ENCODE peak calls at places on chromosomes 5 and 9, in eight cellular contexts. T is transverse colon, B is GM12878, Z is prostate gland, C is vagina, W is Panc1, J is stomach, H is sigmoid colon. D is an unnamed sample.

GRCh38 chr5:147445951-147446350 is 63.9 kb downstream of the DPYSL3 start:
- DNase-seq in H (no peak), J (no peak), W (no peak), B (no peak), T (no peak), C (no peak), Z (no peak), D (no peak)

GRCh38 chr9:69535911-69536310 is 136.3 kb downstream of the APBA1 start:
- DNase-seq in W (no peak), Z (no peak), B (no peak), C (no peak), T (no peak), H (no peak), J (no peak), D (no peak)

GRCh38 chr5:87300176-87300575 is 32.5 kb downstream of the RASA1 start:
- DNase-seq in W (no peak), C (no peak), J (no peak), T (no peak), H (no peak), Z (no peak), B (no peak), D (no peak)

GRCh38 chr9:2622361-2623045 is 916 bp downstream of the VLDLR start:
- DNase-seq in J (peak; percentile 32), B (no peak), C (no peak), T (peak; percentile 11), H (peak; percentile 63), W (no peak), Z (no peak), D (peak; percentile 89)

GRCh38 chr5:116176124-116176523 is 91.3 kb downstream of the COMMD10 start:
- DNase-seq in C (no peak), H (no peak), Z (no peak), W (no peak), B (no peak), J (no peak), T (no peak), D (no peak)

GRCh38 chr5:134510970-134511795 is 14.3 kb upstream of the JADE2 start:
- DNase-seq in J (no peak), H (no peak), W (no peak), T (no peak), C (no peak), B (no peak), Z (no peak), D (no peak)

GRCh38 chr5:127863610-127864395 is 160.6 kb downstream of the CCDC192 start:
- DNase-seq in W (no peak), J (no peak), H (no peak), C (no peak), B (no peak), Z (no peak), T (no peak), D (no peak)

GRCh38 chr5:7518947-7519560 is 123.1 kb downstream of the ADCY2 start:
- DNase-seq in T (no peak), W (no peak), H (no peak), C (no peak), J (no peak), Z (no peak), B (no peak), D (no peak)

GRCh38 chr9:92714016-92714415 is 44.1 kb upstream of the IPPK start:
- DNase-seq in T (no peak), B (no peak), H (no peak), W (no peak), J (no peak), C (no peak), Z (no peak), D (no peak)

GRCh38 chr5:147688965-147689364 is 93.6 kb downstream of the JAKMIP2 start:
- DNase-seq in J (peak; percentile 50), B (no peak), W (no peak), T (peak; percentile 15), Z (peak; percentile 5), H (peak; percentile 88), C (no peak), D (peak; percentile 36)

GRCh38 chr5:67648201-67648671 is 451.6 kb upstream of the CD180 start:
- DNase-seq in B (no peak), Z (peak; percentile 92), W (no peak), J (peak; percentile 30), H (peak; percentile 98), C (peak; percentile 94), T (peak; percentile 63), D (no peak)

GRCh38 chr5:170603578-170604565 is 100.1 kb downstream of the KCNIP1 start:
- DNase-seq in Z (peak; percentile 25), W (no peak), C (no peak), H (peak; percentile 62), T (peak; percentile 30), B (no peak), J (no peak), D (no peak)

GRCh38 chr5:80370394-80370793 is 37.5 kb upstream of the ZFYVE16 start:
- DNase-seq in B (no peak), Z (no peak), T (no peak), W (no peak), J (no peak), H (no peak), C (no peak), D (no peak)

GRCh38 chr5:40052812-40053211 is 626.9 kb upstream of the PTGER4 start:
- DNase-seq in H (no peak), J (no peak), C (no peak), W (no peak), B (no peak), T (peak; percentile 35), Z (no peak), D (no peak)

GRCh38 chr5:138339086-138339456 is 1.0 kb downstream of the FAM53C start:
- DNase-seq in H (no peak), J (peak; percentile 35), B (no peak), T (no peak), W (no peak), C (no peak), Z (peak; percentile 38), D (no peak)

GRCh38 chr5:15693933-15694332 is 194.0 kb downstream of the FBXL7 start:
- DNase-seq in W (no peak), J (no peak), H (no peak), T (no peak), C (no peak), B (no peak), Z (no peak), D (no peak)

GRCh38 chr9:137307255-137308101 is 5.4 kb upstream of the NRARP start:
- DNase-seq in B (no peak), T (peak; percentile 80), W (no peak), Z (no peak), H (no peak), C (no peak), J (no peak), D (peak; percentile 79)

DNA sequence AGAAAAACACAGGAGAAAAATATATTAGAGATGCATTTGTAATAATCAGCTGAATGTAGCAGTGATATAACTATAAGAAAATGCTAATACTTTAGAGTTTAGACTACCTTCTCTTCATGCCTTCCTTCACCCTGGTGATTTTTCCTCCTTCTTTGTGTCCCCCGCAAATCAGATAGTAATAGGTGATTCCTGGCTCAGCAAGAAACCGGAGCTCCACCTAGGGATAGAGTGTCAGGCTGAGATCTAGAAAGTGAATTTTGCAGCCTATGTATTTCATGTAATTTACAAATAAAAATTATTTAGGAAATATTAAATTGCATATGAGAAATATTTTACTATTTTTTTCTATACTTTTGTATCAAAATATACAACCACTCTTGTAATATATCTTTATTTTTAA is 109.8 kb upstream of the ST8SIA4 start:
- DNase-seq in B (no peak), H (no peak), T (no peak), C (no peak), Z (no peak), W (no peak), J (no peak), D (no peak)
- TF ChIP-seq CTCF in B (no peak), H (no peak), T (no peak), C (no peak), Z (no peak), W (no peak), J (no peak), D (no peak)

GRCh38 chr5:43017438-43017820 is 22.7 kb downstream of the ANXA2R start:
- DNase-seq in W (no peak), B (no peak), H (no peak), T (peak; percentile 54), C (peak; percentile 88), Z (no peak), J (no peak), D (no peak)
- H3K4me1 ChIP-seq in W (peaks cover 38% of the 10 kb centered on the region), B (peaks cover 16% of the 10 kb centered on the region), H (peaks cover 17% of the 10 kb centered on the region), T (no peaks in the 10 kb centered on the region), C (peaks cover 18% of the 10 kb centered on the region), Z (no peaks in the 10 kb centered on the region), J (peaks cover 36% of the 10 kb centered on the region), D (peaks cover 9% of the 10 kb centered on the region)

GRCh38 chr5:142342128-142342981 is 17.5 kb upstream of the SPRY4 start:
- DNase-seq in W (no peak), C (no peak), H (no peak), T (no peak), Z (no peak), B (no peak), J (no peak), D (no peak)
- TF ChIP-seq POLR2AphosphoS5 in W (no peak), C (no peak), H (no peak), T (no peak), Z (peak; percentile 65), B (no peak), J (no peak), D (peak; percentile 71)

DNA sequence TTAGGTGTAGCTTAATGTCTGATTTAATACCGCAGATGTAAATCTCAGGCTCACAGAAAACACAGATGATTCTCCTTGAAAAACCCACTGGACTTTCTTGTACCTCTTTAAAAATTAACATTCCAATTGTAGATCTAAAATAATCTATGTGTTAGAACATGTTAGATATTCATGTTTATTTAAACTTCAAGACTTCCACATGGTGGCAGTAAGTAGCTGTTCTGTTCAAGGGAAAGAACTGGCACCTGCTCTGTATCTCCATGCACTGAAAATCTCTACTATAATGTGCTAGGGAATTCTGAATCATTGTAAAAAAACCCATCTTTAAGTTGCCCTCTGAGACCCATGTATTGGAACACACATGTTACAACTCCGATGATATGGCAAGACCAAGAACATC is 366.9 kb downstream of the DMRTA1 start:
- DNase-seq in B (no peak), W (no peak), Z (no peak), H (no peak), J (no peak), C (no peak), T (no peak), D (no peak)
- TF ChIP-seq CTCF in B (no peak), W (peak; percentile 14), Z (no peak), H (no peak), J (no peak), C (no peak), T (no peak), D (no peak)

D was measured in upper lobe of left lung.